ENCODE peak calls at places on chromosomes 13 and 19, in ten cellular contexts. C is left ventricle myocardium inferior; X is lower lobe of right lung; M is GM23248; T is heart left ventricle; L is uterus; P is effector memory CD4-positive, alpha-beta T cell; R is H1; J is OCI-LY7; H is Caco-2. D is an unnamed sample.

GRCh38 chr13:25608181-25608580 is 236.4 kb downstream of the ATP8A2 start:
- DNase-seq in P (no peak), M (peak; percentile 2), T (no peak), C (no peak), L (no peak), H (no peak), X (no peak), R (no peak), J (no peak), D (no peak)

GRCh38 chr19:41870401-41870873 is 6.6 kb upstream of the CD79A start:
- DNase-seq in P (no peak), X (no peak), R (no peak), H (no peak), L (no peak), T (no peak), J (no peak), M (peak; percentile 79), C (no peak), D (no peak)

GRCh38 chr13:89783221-89783755 is 1564.2 kb upstream of the MIR17HG start:
- DNase-seq in J (no peak), T (no peak), H (no peak), C (no peak), P (no peak), X (no peak), L (no peak), M (no peak), R (no peak), D (no peak)

GRCh38 chr13:39596685-39597084 is 6.3 kb downstream of the LHFPL6 start:
- DNase-seq in J (peak; percentile 44), R (no peak), X (no peak), C (no peak), L (no peak), T (no peak), M (no peak), H (no peak), P (no peak), D (no peak)

GRCh38 chr13:20669162-20669561 is 34.3 kb upstream of the IL17D start:
- DNase-seq in L (no peak), P (no peak), X (no peak), C (no peak), M (no peak), H (no peak), T (no peak), R (no peak), J (no peak), D (no peak)

GRCh38 chr19:45938733-45939319 is 24.2 kb upstream of the NANOS2 start:
- DNase-seq in X (no peak), M (no peak), T (no peak), P (no peak), C (no peak), L (no peak), R (no peak), J (no peak), H (no peak), D (no peak)

GRCh38 chr19:33394006-33394722 is 20.7 kb downstream of the CEBPG start:
- DNase-seq in R (no peak), M (peak; percentile 95), P (no peak), H (no peak), C (peak; percentile 57), J (no peak), X (peak; percentile 63), T (peak; percentile 73), L (peak; percentile 72), D (no peak)

GRCh38 chr19:1992759-1993260 is 22.7 kb downstream of the BTBD2 start:
- DNase-seq in P (no peak), M (peak; percentile 52), H (no peak), T (no peak), X (peak; percentile 47), C (no peak), L (peak; percentile 17), J (peak; percentile 40), R (no peak), D (no peak)

DNA sequence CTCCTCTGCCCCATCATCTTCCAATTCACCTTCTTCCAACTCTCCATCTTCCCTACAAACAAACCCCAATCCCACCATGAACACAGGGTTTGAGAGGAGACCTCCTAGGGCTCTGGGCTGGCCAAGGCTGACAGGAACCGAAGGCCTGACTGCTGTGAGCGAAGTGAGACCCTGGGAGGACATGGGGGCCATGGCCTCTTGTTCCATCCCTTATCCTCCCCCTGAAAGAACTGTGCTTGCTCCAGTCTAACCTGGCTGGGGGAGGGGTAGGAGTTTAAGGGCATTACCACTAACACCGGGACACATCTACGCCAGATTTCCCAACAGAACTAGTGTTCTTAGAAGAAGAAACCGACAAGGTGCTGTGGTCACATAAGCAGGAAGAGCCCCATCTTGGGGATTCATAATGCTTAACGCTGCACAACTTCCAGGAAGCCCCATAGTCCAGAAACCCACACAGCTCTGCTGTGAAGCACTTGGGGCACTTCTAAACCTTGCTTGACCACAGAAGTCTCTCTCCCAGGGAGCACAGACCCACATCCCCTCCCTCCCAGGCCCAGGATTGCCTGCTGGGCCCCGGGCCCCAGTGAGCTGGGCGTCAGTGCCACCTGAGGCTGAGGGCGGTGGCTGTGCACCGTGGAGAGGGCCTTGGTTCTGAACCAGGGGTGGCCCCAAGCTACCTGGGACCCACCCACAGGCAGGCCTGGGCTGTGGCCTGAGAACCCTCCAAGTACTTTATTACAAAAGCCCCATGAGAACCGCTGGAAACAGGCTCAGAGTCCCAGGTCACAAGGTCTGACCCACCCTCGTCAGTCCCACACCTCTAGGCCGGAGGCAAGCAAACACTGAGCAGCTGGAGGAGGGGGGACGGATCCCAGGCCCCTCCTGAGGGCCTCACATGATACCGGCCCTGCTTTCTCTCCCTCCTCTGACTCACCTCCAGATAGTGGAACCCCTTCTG is 18.7 kb downstream of the ZC3H4 start:
- DNase-seq in M (peak; percentile 13), L (no peak), P (no peak), H (peak; percentile 75), J (no peak), C (no peak), T (peak; percentile 49), R (no peak), X (peak; percentile 85), D (no peak)
- H3K4me1 ChIP-seq in M (peaks cover 10% of the 10 kb centered on the region), L (no peaks in the 10 kb centered on the region), P (peaks cover 22% of the 10 kb centered on the region), H (peaks cover 64% of the 10 kb centered on the region), J (no peaks in the 10 kb centered on the region), C (peaks cover 68% of the 10 kb centered on the region), T (peaks cover 46% of the 10 kb centered on the region), R (peaks cover 7% of the 10 kb centered on the region), X (peaks cover 62% of the 10 kb centered on the region), D (peaks cover 12% of the 10 kb centered on the region)

GRCh38 chr19:35350591-35350990 is 2.9 kb downstream of the FFAR1 start:
- DNase-seq in T (peak; percentile 50), P (no peak), H (no peak), L (no peak), M (no peak), X (peak; percentile 21), R (no peak), J (peak; percentile 66), C (no peak), D (peak; percentile 34)

GRCh38 chr19:35347930-35348298 is 212 bp downstream of the FFAR1 start:
- DNase-seq in M (no peak), H (no peak), C (no peak), P (no peak), L (no peak), T (peak; percentile 4), R (no peak), J (no peak), X (no peak), D (peak; percentile 11)

GRCh38 chr19:35349614-35350521 is 2.2 kb downstream of the FFAR1 start:
- DNase-seq in C (no peak), R (no peak), H (no peak), X (peak; percentile 37), T (peak; percentile 45), P (no peak), M (no peak), L (no peak), J (peak; percentile 48), D (peak; percentile 15)

GRCh38 chr19:35347171-35347929 is at the start of gene FFAR1:
- DNase-seq in R (no peak), L (no peak), J (peak; percentile 89), H (no peak), P (peak; percentile 29), M (no peak), T (peak; percentile 28), X (peak; percentile 43), C (no peak), D (peak; percentile 21)

GRCh38 chr19:35348909-35349611 is 1.4 kb downstream of the FFAR1 start:
- DNase-seq in C (no peak), L (no peak), R (no peak), M (no peak), P (no peak), X (peak; percentile 14), J (peak; percentile 93), H (no peak), T (peak; percentile 47), D (peak; percentile 30)
- H3K4me1 ChIP-seq in C (peaks cover 5% of the 10 kb centered on the region), L (no peaks in the 10 kb centered on the region), R (no peaks in the 10 kb centered on the region), M (no peaks in the 10 kb centered on the region), P (peaks cover 33% of the 10 kb centered on the region), X (peaks cover 15% of the 10 kb centered on the region), J (peaks cover 90% of the 10 kb centered on the region), H (no peaks in the 10 kb centered on the region), T (no peaks in the 10 kb centered on the region), D (no peaks in the 10 kb centered on the region)

DNA sequence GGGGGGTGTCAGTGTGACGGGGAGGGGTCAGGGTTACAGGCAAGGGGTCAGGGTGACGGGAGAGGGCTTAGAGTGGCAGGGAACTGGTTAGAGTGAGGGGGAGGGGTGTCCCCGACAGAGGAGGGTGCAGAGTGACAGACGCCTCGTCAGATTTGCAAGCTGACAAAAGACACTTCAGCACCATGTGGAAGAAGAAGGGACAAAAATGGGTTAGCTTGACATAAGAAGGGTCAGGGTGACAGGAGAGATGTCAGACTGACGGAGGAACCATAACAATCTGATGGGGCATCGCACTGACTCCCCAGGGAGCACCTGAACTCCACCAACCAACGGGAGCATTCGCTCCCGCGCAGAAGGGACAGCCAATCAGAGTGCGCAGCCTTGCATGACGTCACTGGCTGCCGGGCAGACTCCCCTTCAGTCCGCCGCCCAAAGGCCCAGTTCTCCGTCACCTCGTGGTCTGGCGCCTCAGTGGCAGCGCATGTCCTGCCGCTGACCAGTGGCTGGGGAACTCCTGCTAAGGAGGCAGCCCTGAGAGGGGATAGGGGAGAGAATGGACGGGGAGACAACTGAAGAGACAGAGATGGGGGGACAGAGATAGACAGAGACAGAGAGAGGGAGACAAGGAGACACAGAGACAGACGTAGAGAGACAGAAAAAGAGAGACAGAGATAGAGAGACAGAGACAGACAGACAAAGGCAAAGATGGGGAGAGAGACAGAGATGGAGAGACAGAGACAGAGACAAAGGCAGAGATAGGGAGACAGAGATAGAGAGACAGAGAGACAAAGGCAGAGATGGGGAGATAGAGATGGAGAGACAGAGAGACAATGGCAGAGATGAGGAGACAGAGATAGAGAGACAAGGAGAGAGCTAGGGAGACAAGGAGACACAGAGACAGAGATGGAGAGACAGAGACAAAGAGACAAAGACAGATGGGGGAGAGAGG is 30.2 kb downstream of the C19orf81 start:
- DNase-seq in X (peak; percentile 83), R (no peak), T (peak; percentile 89), C (peak; percentile 72), H (peak; percentile 86), L (peak; percentile 59), P (peak; percentile 28), J (peak; percentile 94), M (peak; percentile 85), D (peak; percentile 75)
- H3K4me1 ChIP-seq in X (no peaks in the 10 kb centered on the region), R (peaks cover 10% of the 10 kb centered on the region), T (no peaks in the 10 kb centered on the region), C (peaks cover 4% of the 10 kb centered on the region), H (no peaks in the 10 kb centered on the region), L (no peaks in the 10 kb centered on the region), P (no peaks in the 10 kb centered on the region), J (peaks cover 15% of the 10 kb centered on the region), M (no peaks in the 10 kb centered on the region), D (no peaks in the 10 kb centered on the region)

DNA sequence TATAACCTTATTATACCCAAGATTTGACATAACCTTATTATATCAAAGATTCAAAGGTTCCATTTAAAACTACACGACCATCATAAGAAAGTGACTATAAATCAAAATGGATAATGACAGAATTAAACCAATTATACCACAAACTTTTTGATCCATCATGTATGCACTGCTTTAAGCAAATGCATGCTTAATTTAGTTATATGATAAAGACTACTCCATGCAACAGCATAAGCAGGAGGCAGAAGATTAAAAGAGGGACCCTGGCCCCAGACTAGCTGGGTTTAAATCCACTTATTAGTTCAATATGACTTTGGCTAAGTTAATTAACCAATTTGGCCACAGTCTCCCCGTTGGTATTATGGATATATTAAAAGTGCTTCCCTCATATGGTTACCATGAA is 11.4 kb downstream of the EFNB2 start:
- DNase-seq in J (no peak), L (no peak), C (no peak), M (no peak), T (no peak), R (no peak), P (no peak), H (no peak), X (no peak), D (no peak)
- H3K4me1 ChIP-seq in J (no peaks in the 10 kb centered on the region), L (no peaks in the 10 kb centered on the region), C (peaks cover 47% of the 10 kb centered on the region), M (no peaks in the 10 kb centered on the region), T (peaks cover 4% of the 10 kb centered on the region), R (peaks cover 13% of the 10 kb centered on the region), P (no peaks in the 10 kb centered on the region), H (peaks cover 55% of the 10 kb centered on the region), X (peaks cover 73% of the 10 kb centered on the region), D (no peaks in the 10 kb centered on the region)